ENCODE peak calls at places on chromosomes 1 and 21, in seven cellular contexts. One of them, this sample, is unnamed.

GRCh38 chr1:98110674-98111073 is 189.8 kb upstream of the DPYD start:
- DNase-seq in HFF-Myc: peak; percentile 22
- DNase-seq in anterior cingulate cortex: no peak
- DNase-seq in H7: no peak
- DNase-seq in fibroblast of the aortic adventitia: peak; percentile 50
- DNase-seq in OCI-LY7: no peak
- DNase-seq in astrocyte of the spinal cord: peak; percentile 75
- DNase-seq in this sample: peak; percentile 60

GRCh38 chr1:58249729-58250586 is 296.6 kb downstream of the OMA1 start:
- DNase-seq in HFF-Myc: no peak
- DNase-seq in anterior cingulate cortex: peak; percentile 67
- DNase-seq in H7: peak; percentile 76
- DNase-seq in fibroblast of the aortic adventitia: peak; percentile 18
- DNase-seq in OCI-LY7: no peak
- DNase-seq in astrocyte of the spinal cord: peak; percentile 32
- DNase-seq in this sample: peak; percentile 37

GRCh38 chr21:37001446-37001845 is 5.1 kb upstream of the RIPPLY3 start:
- DNase-seq in HFF-Myc: peak; percentile 19
- DNase-seq in anterior cingulate cortex: no peak
- DNase-seq in H7: no peak
- DNase-seq in fibroblast of the aortic adventitia: no peak
- DNase-seq in OCI-LY7: no peak
- DNase-seq in astrocyte of the spinal cord: no peak
- DNase-seq in this sample: no peak

GRCh38 chr1:28370220-28371010 is 875 bp downstream of the PHACTR4 start:
- DNase-seq in HFF-Myc: no peak
- DNase-seq in anterior cingulate cortex: peak; percentile 11
- DNase-seq in H7: peak; percentile 59
- DNase-seq in fibroblast of the aortic adventitia: peak; percentile 55
- DNase-seq in OCI-LY7: peak; percentile 77
- DNase-seq in astrocyte of the spinal cord: peak; percentile 44
- DNase-seq in this sample: peak; percentile 30

GRCh38 chr1:201828451-201828819 is 522 bp upstream of the IPO9 start:
- DNase-seq in HFF-Myc: no peak
- DNase-seq in anterior cingulate cortex: no peak
- DNase-seq in H7: no peak
- DNase-seq in fibroblast of the aortic adventitia: no peak
- DNase-seq in OCI-LY7: no peak
- DNase-seq in astrocyte of the spinal cord: no peak
- DNase-seq in this sample: no peak

GRCh38 chr1:20149601-20150325 is 10.6 kb downstream of the PLA2G2F start:
- DNase-seq in HFF-Myc: no peak
- DNase-seq in anterior cingulate cortex: no peak
- DNase-seq in H7: peak; percentile 71
- DNase-seq in fibroblast of the aortic adventitia: no peak
- DNase-seq in OCI-LY7: no peak
- DNase-seq in astrocyte of the spinal cord: no peak
- DNase-seq in this sample: no peak

GRCh38 chr1:111481387-111482221 is 7.8 kb downstream of the C1orf162 start:
- DNase-seq in HFF-Myc: peak; percentile 39
- DNase-seq in anterior cingulate cortex: peak; percentile 65
- DNase-seq in H7: peak; percentile 77
- DNase-seq in fibroblast of the aortic adventitia: peak; percentile 69
- DNase-seq in OCI-LY7: peak; percentile 65
- DNase-seq in astrocyte of the spinal cord: peak; percentile 46
- DNase-seq in this sample: peak; percentile 83

GRCh38 chr21:44850208-44850800 is 23.2 kb downstream of the PTTG1IP start:
- DNase-seq in HFF-Myc: no peak
- DNase-seq in anterior cingulate cortex: no peak
- DNase-seq in H7: no peak
- DNase-seq in fibroblast of the aortic adventitia: no peak
- DNase-seq in OCI-LY7: no peak
- DNase-seq in astrocyte of the spinal cord: no peak
- DNase-seq in this sample: no peak

GRCh38 chr1:26550946-26551345 is 21.4 kb downstream of the RPS6KA1 start:
- DNase-seq in HFF-Myc: no peak
- DNase-seq in anterior cingulate cortex: no peak
- DNase-seq in H7: no peak
- DNase-seq in fibroblast of the aortic adventitia: no peak
- DNase-seq in OCI-LY7: no peak
- DNase-seq in astrocyte of the spinal cord: no peak
- DNase-seq in this sample: no peak

GRCh38 chr1:167797005-167797404 is 75.2 kb downstream of the MPZL1 start:
- DNase-seq in HFF-Myc: peak; percentile 89
- DNase-seq in anterior cingulate cortex: no peak
- DNase-seq in H7: peak; percentile 27
- DNase-seq in fibroblast of the aortic adventitia: peak; percentile 99
- DNase-seq in OCI-LY7: peak; percentile 21
- DNase-seq in astrocyte of the spinal cord: peak; percentile 97
- DNase-seq in this sample: peak; percentile 99

GRCh38 chr1:168261390-168261789 is 19.3 kb upstream of the TBX19 start:
- DNase-seq in HFF-Myc: peak; percentile 33
- DNase-seq in anterior cingulate cortex: no peak
- DNase-seq in H7: no peak
- DNase-seq in fibroblast of the aortic adventitia: peak; percentile 91
- DNase-seq in OCI-LY7: no peak
- DNase-seq in astrocyte of the spinal cord: peak; percentile 53
- DNase-seq in this sample: peak; percentile 89

GRCh38 chr1:108049083-108049819 is 84.3 kb upstream of the VAV3 start:
- DNase-seq in HFF-Myc: no peak
- DNase-seq in anterior cingulate cortex: peak; percentile 59
- DNase-seq in H7: no peak
- DNase-seq in fibroblast of the aortic adventitia: no peak
- DNase-seq in OCI-LY7: peak; percentile 36
- DNase-seq in astrocyte of the spinal cord: peak; percentile 18
- DNase-seq in this sample: peak; percentile 34

GRCh38 chr1:167763525-167764220 is 41.9 kb downstream of the MPZL1 start:
- DNase-seq in HFF-Myc: no peak
- DNase-seq in anterior cingulate cortex: peak; percentile 7
- DNase-seq in H7: no peak
- DNase-seq in fibroblast of the aortic adventitia: peak; percentile 41
- DNase-seq in OCI-LY7: no peak
- DNase-seq in astrocyte of the spinal cord: no peak
- DNase-seq in this sample: peak; percentile 65

GRCh38 chr1:215052656-215053055 is 29.9 kb upstream of the KCNK2 start:
- DNase-seq in HFF-Myc: no peak
- DNase-seq in anterior cingulate cortex: no peak
- DNase-seq in H7: no peak
- DNase-seq in fibroblast of the aortic adventitia: peak; percentile 70
- DNase-seq in OCI-LY7: no peak
- DNase-seq in astrocyte of the spinal cord: peak; percentile 30
- DNase-seq in this sample: peak; percentile 48

GRCh38 chr1:154572433-154573167 is 5.0 kb downstream of the CHRNB2 start:
- DNase-seq in HFF-Myc: no peak
- DNase-seq in anterior cingulate cortex: no peak
- DNase-seq in H7: peak; percentile 72
- DNase-seq in fibroblast of the aortic adventitia: no peak
- DNase-seq in OCI-LY7: no peak
- DNase-seq in astrocyte of the spinal cord: no peak
- DNase-seq in this sample: no peak

GRCh38 chr1:30490554-30491053 is 232.8 kb downstream of the MATN1 start:
- DNase-seq in HFF-Myc: no peak
- DNase-seq in anterior cingulate cortex: no peak
- DNase-seq in H7: no peak
- DNase-seq in fibroblast of the aortic adventitia: no peak
- DNase-seq in OCI-LY7: no peak
- DNase-seq in astrocyte of the spinal cord: no peak
- DNase-seq in this sample: no peak

GRCh38 chr1:35178295-35178695 is 14.7 kb downstream of the SFPQ start:
- DNase-seq in HFF-Myc: no peak
- DNase-seq in anterior cingulate cortex: no peak
- DNase-seq in H7: no peak
- DNase-seq in fibroblast of the aortic adventitia: no peak
- DNase-seq in OCI-LY7: no peak
- DNase-seq in astrocyte of the spinal cord: no peak
- DNase-seq in this sample: no peak

GRCh38 chr21:27173052-27173451 is 206.2 kb upstream of the ADAMTS5 start:
- DNase-seq in HFF-Myc: no peak
- DNase-seq in anterior cingulate cortex: no peak
- DNase-seq in H7: no peak
- DNase-seq in fibroblast of the aortic adventitia: peak; percentile 70
- DNase-seq in OCI-LY7: no peak
- DNase-seq in astrocyte of the spinal cord: no peak
- DNase-seq in this sample: no peak

GRCh38 chr1:1680031-1680911 is 12.3 kb downstream of the SLC35E2B start:
- DNase-seq in HFF-Myc: no peak
- DNase-seq in anterior cingulate cortex: no peak
- DNase-seq in H7: no peak
- DNase-seq in fibroblast of the aortic adventitia: no peak
- DNase-seq in OCI-LY7: no peak
- DNase-seq in astrocyte of the spinal cord: no peak
- DNase-seq in this sample: no peak

GRCh38 chr1:216904457-216904856 is 181.2 kb upstream of the ESRRG start:
- DNase-seq in HFF-Myc: no peak
- DNase-seq in anterior cingulate cortex: no peak
- DNase-seq in H7: no peak
- DNase-seq in fibroblast of the aortic adventitia: no peak
- DNase-seq in OCI-LY7: no peak
- DNase-seq in astrocyte of the spinal cord: no peak
- DNase-seq in this sample: no peak

GRCh38 chr1:58837886-58838285 is 54.0 kb upstream of the JUN start:
- DNase-seq in HFF-Myc: no peak
- DNase-seq in anterior cingulate cortex: no peak
- DNase-seq in H7: no peak
- DNase-seq in fibroblast of the aortic adventitia: no peak
- DNase-seq in OCI-LY7: no peak
- DNase-seq in astrocyte of the spinal cord: no peak
- DNase-seq in this sample: no peak

GRCh38 chr1:61448934-61449368 is 276.0 kb downstream of the TM2D1 start:
- DNase-seq in HFF-Myc: no peak
- DNase-seq in anterior cingulate cortex: no peak
- DNase-seq in H7: no peak
- DNase-seq in fibroblast of the aortic adventitia: peak; percentile 100
- DNase-seq in OCI-LY7: no peak
- DNase-seq in astrocyte of the spinal cord: peak; percentile 56
- DNase-seq in this sample: peak; percentile 99

GRCh38 chr1:203286161-203286984 is 18.9 kb upstream of the BTG2 start:
- DNase-seq in HFF-Myc: no peak
- DNase-seq in anterior cingulate cortex: peak; percentile 38
- DNase-seq in H7: no peak
- DNase-seq in fibroblast of the aortic adventitia: no peak
- DNase-seq in OCI-LY7: no peak
- DNase-seq in astrocyte of the spinal cord: no peak
- DNase-seq in this sample: no peak

GRCh38 chr1:6016191-6016865 is 24.1 kb upstream of the NPHP4 start:
- DNase-seq in HFF-Myc: no peak
- DNase-seq in anterior cingulate cortex: no peak
- DNase-seq in H7: peak; percentile 37
- DNase-seq in fibroblast of the aortic adventitia: peak; percentile 20
- DNase-seq in OCI-LY7: no peak
- DNase-seq in astrocyte of the spinal cord: peak; percentile 43
- DNase-seq in this sample: peak; percentile 31

GRCh38 chr1:160405331-160405877 is 5.0 kb downstream of the VANGL2 start:
- DNase-seq in HFF-Myc: no peak
- DNase-seq in anterior cingulate cortex: no peak
- DNase-seq in H7: peak; percentile 18
- DNase-seq in fibroblast of the aortic adventitia: no peak
- DNase-seq in OCI-LY7: no peak
- DNase-seq in astrocyte of the spinal cord: no peak
- DNase-seq in this sample: no peak

GRCh38 chr21:46005081-46005480 is 23.5 kb downstream of the COL6A1 start:
- DNase-seq in HFF-Myc: no peak
- DNase-seq in anterior cingulate cortex: no peak
- DNase-seq in H7: no peak
- DNase-seq in fibroblast of the aortic adventitia: no peak
- DNase-seq in OCI-LY7: no peak
- DNase-seq in astrocyte of the spinal cord: no peak
- DNase-seq in this sample: no peak

GRCh38 chr1:204350857-204351573 is 8.7 kb downstream of the PLEKHA6 start:
- DNase-seq in HFF-Myc: peak; percentile 15
- DNase-seq in anterior cingulate cortex: peak; percentile 93
- DNase-seq in H7: peak; percentile 96
- DNase-seq in fibroblast of the aortic adventitia: peak; percentile 80
- DNase-seq in OCI-LY7: peak; percentile 17
- DNase-seq in astrocyte of the spinal cord: peak; percentile 74
- DNase-seq in this sample: peak; percentile 88

GRCh38 chr21:38277501-38278111 is 20.8 kb downstream of the KCNJ15 start:
- DNase-seq in HFF-Myc: peak; percentile 97
- DNase-seq in anterior cingulate cortex: no peak
- DNase-seq in H7: no peak
- DNase-seq in fibroblast of the aortic adventitia: peak; percentile 99
- DNase-seq in OCI-LY7: no peak
- DNase-seq in astrocyte of the spinal cord: peak; percentile 98
- DNase-seq in this sample: peak; percentile 99